ENCODE peak calls at places on chromosomes 1 and 21, in seven cellular contexts. C is HCT116; N is gastroesophageal sphincter; D is left colon; T is activated T-helper 17 cell treated with anti-CD3 and anti-CD28 coated beads, Interleukin-2, amount 50 U/mL, for 72 hours; U is PC-3; M is activated naive CD4-positive, alpha-beta T cell treated with anti-CD3 and anti-CD28 coated beads, Interleukin-2, amount 50 U/mL, for 72 hours. A is an unnamed sample.

GRCh38 chr1:161973924-161974845 is 49.5 kb downstream of the OLFML2B start:
- ATAC-seq in C (no peak), N (peak), D (no peak), T (no peak), U (no peak), M (no peak), A (no peak)

GRCh38 chr1:3795453-3796214 is 664 bp downstream of the LRRC47 start:
- ATAC-seq in C (peak), N (no peak), D (no peak), T (peak), U (peak), M (no peak), A (peak)

GRCh38 chr1:92859400-92860039 is 27.7 kb downstream of the RPL5 start:
- ATAC-seq in C (peak), N (no peak), D (peak), T (no peak), U (peak), M (peak), A (no peak)

GRCh38 chr1:116321766-116322175 is 51.3 kb upstream of the ATP1A1 start:
- ATAC-seq in C (no peak), N (no peak), D (peak), T (no peak), U (no peak), M (peak), A (no peak)

GRCh38 chr1:53117836-53118235 is 24.6 kb downstream of the SLC1A7 start:
- ATAC-seq in C (no peak), N (no peak), D (no peak), T (no peak), U (no peak), M (no peak), A (no peak)

GRCh38 chr1:11227106-11228077 is 35.0 kb downstream of the MTOR start:
- ATAC-seq in C (no peak), N (no peak), D (no peak), T (no peak), U (no peak), M (no peak), A (no peak)

GRCh38 chr1:8455700-8456305 is 137.9 kb downstream of the SLC45A1 start:
- ATAC-seq in C (no peak), N (peak), D (no peak), T (no peak), U (peak), M (no peak), A (no peak)

GRCh38 chr1:154696001-154696400 is 88.0 kb upstream of the ADAR start:
- ATAC-seq in C (peak), N (no peak), D (no peak), T (no peak), U (no peak), M (no peak), A (no peak)

GRCh38 chr1:54415533-54415932 is 9.3 kb upstream of the SSBP3 start:
- ATAC-seq in C (no peak), N (no peak), D (no peak), T (no peak), U (no peak), M (no peak), A (no peak)

GRCh38 chr21:41706263-41706639 is 60.6 kb downstream of the RIPK4 start:
- ATAC-seq in C (no peak), N (no peak), D (peak), T (no peak), U (no peak), M (no peak), A (no peak)

GRCh38 chr1:39269349-39269748 is 64.9 kb downstream of the MACF1 start:
- ATAC-seq in C (no peak), N (no peak), D (no peak), T (no peak), U (no peak), M (no peak), A (no peak)

GRCh38 chr1:35876988-35877387 is 6.0 kb upstream of the AGO1 start:
- ATAC-seq in C (peak), N (no peak), D (no peak), T (no peak), U (peak), M (no peak), A (no peak)

GRCh38 chr1:220338759-220339158 is 66.5 kb upstream of the RAB3GAP2 start:
- ATAC-seq in C (no peak), N (no peak), D (no peak), T (no peak), U (no peak), M (no peak), A (no peak)

GRCh38 chr1:17414022-17414421 is 25.5 kb downstream of the RCC2 start:
- ATAC-seq in C (no peak), N (no peak), D (no peak), T (no peak), U (no peak), M (no peak), A (no peak)

GRCh38 chr1:225415967-225416745 is 11.7 kb downstream of the LBR start:
- ATAC-seq in C (no peak), N (no peak), D (no peak), T (no peak), U (no peak), M (no peak), A (no peak)